ENCODE peak calls at places on chromosomes 16 and 17, in four cellular contexts. Y is heart right ventricle; N is progenitor cell of endocrine pancreas; W is CD8-positive, alpha-beta T cell. X is an unnamed sample.

GRCh38 chr16:69741519-69741918 is 13.2 kb downstream of the NOB1 start:
- DNase-seq in W (no peak), N (no peak), Y (no peak), X (no peak)

GRCh38 chr17:3738562-3739295 is 15.0 kb downstream of the HASPIN start:
- DNase-seq in Y (no peak), N (no peak), W (peak), X (no peak)

GRCh38 chr17:81536299-81537290 is 8.4 kb downstream of the FSCN2 start:
- DNase-seq in W (no peak), Y (no peak), N (no peak), X (no peak)

GRCh38 chr16:7140899-7141298 is 191.7 kb upstream of the RBFOX1 start:
- DNase-seq in W (no peak), Y (no peak), N (no peak), X (no peak)

GRCh38 chr17:6548034-6548433 is 8.3 kb downstream of the PITPNM3 start:
- DNase-seq in W (no peak), Y (no peak), N (no peak), X (no peak)

GRCh38 chr16:58511933-58512815 is 3.1 kb upstream of the SETD6 start:
- DNase-seq in Y (peak), N (peak), W (peak), X (peak)

GRCh38 chr17:3512512-3513171 is 36.8 kb downstream of the ASPA start:
- DNase-seq in W (no peak), Y (peak), N (no peak), X (no peak)

GRCh38 chr17:16948587-16949376 is 23.1 kb downstream of the TNFRSF13B start:
- DNase-seq in N (no peak), W (no peak), Y (no peak), X (peak)

GRCh38 chr16:23748630-23749029 is 6.2 kb upstream of the CHP2 start:
- DNase-seq in Y (no peak), W (no peak), N (no peak), X (no peak)

GRCh38 chr17:76593338-76593737 is 7.7 kb upstream of the ST6GALNAC2 start:
- DNase-seq in N (no peak), Y (no peak), W (no peak), X (no peak)

GRCh38 chr17:82808006-82808405 is 31.8 kb downstream of the ZNF750 start:
- DNase-seq in W (no peak), Y (no peak), N (no peak), X (no peak)

GRCh38 chr17:21239680-21240374 is 13.4 kb downstream of the NATD1 start:
- DNase-seq in W (no peak), Y (no peak), N (no peak), X (no peak)

GRCh38 chr16:86100205-86101134 is 201.5 kb downstream of the IRF8 start:
- DNase-seq in N (no peak), W (no peak), Y (no peak), X (no peak)

GRCh38 chr16:17451835-17452234 is 18.9 kb downstream of the XYLT1 start:
- DNase-seq in N (no peak), Y (no peak), W (no peak), X (no peak)

GRCh38 chr16:31083981-31084380 is 4.8 kb downstream of the PRSS53 start:
- DNase-seq in N (no peak), Y (no peak), W (no peak), X (no peak)

GRCh38 chr17:80724723-80725388 is 180.2 kb downstream of the RPTOR start:
- DNase-seq in N (no peak), Y (no peak), W (no peak), X (no peak)

GRCh38 chr17:77546772-77547201 is 406.0 kb downstream of the SEC14L1 start:
- DNase-seq in Y (no peak), W (no peak), N (no peak), X (no peak)

GRCh38 chr17:17837966-17838962 is 1.5 kb upstream of the SREBF1 start:
- DNase-seq in Y (peak), N (no peak), W (no peak), X (no peak)

GRCh38 chr17:15912416-15912955 is 32.4 kb upstream of the ADORA2B start:
- DNase-seq in Y (no peak), W (no peak), N (no peak), X (no peak)

GRCh38 chr17:42775534-42776098 is 2.4 kb downstream of the VPS25 start:
- DNase-seq in N (no peak), Y (no peak), W (no peak), X (no peak)
- TF ChIP-seq CTCF in N (no peak), Y (no peak), W (no peak), X (no peak)

DNA sequence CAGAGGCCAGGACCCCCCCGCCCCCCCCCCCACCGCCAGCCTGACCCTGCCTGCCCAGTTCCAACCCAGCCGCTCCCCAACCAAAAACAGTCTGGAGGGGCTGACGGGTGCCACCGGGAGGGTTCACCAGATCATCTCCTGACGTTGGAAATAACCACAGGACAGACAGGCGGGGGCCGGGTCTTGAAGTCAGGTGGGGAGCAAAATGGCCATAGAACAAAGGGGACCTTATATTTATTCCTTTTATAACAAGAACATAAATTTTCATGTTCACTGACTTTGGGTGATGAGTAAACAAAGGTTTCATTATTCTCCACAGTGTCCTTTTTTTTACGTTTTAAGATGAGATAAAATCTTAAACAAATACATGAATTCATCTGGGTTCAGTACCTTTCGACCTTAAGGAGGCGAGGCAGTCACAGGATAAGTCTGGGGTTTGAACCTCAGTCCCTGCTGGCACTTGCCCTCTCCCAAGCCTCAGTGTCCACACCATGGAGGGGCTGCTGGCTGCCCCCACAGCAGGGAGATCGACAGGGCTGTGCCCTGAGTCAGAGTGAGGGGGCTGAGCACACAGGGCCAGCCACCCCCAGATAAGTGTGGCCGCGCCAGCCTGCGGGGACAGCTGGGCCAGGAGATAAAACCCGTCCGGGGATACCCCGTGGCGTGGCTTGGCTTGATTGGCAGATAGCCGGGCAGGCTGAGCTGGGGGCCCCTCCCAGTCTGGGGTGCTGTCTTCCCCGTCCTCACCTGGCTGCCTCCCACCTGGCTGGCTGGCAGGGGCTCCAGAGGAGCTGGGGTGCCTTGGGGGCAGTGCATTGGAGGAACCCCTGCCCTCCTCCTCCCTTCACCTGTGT is 15.0 kb downstream of the SLC7A5 start:
- DNase-seq in N (no peak), W (peak), Y (no peak), X (no peak)
- TF ChIP-seq CTCF in N (no peak), W (no peak), Y (no peak), X (no peak)

GRCh38 chr16:67257486-67258159 is 8.8 kb downstream of the SLC9A5 start:
- DNase-seq in W (no peak), N (no peak), Y (no peak), X (peak)

GRCh38 chr16:67259705-67260104 is 10.9 kb downstream of the SLC9A5 start:
- DNase-seq in N (no peak), Y (no peak), W (no peak), X (peak)

GRCh38 chr16:67258160-67258835 is 9.5 kb downstream of the SLC9A5 start:
- DNase-seq in W (no peak), Y (no peak), N (no peak), X (peak)

GRCh38 chr16:67263201-67263600 is 14.4 kb downstream of the SLC9A5 start:
- DNase-seq in Y (no peak), W (no peak), N (no peak), X (no peak)

GRCh38 chr16:67260426-67261063 is 11.8 kb downstream of the SLC9A5 start:
- DNase-seq in N (no peak), W (no peak), Y (no peak), X (no peak)
- TF ChIP-seq CTCF in N (peak), W (no peak), Y (peak), X (peak)

DNA sequence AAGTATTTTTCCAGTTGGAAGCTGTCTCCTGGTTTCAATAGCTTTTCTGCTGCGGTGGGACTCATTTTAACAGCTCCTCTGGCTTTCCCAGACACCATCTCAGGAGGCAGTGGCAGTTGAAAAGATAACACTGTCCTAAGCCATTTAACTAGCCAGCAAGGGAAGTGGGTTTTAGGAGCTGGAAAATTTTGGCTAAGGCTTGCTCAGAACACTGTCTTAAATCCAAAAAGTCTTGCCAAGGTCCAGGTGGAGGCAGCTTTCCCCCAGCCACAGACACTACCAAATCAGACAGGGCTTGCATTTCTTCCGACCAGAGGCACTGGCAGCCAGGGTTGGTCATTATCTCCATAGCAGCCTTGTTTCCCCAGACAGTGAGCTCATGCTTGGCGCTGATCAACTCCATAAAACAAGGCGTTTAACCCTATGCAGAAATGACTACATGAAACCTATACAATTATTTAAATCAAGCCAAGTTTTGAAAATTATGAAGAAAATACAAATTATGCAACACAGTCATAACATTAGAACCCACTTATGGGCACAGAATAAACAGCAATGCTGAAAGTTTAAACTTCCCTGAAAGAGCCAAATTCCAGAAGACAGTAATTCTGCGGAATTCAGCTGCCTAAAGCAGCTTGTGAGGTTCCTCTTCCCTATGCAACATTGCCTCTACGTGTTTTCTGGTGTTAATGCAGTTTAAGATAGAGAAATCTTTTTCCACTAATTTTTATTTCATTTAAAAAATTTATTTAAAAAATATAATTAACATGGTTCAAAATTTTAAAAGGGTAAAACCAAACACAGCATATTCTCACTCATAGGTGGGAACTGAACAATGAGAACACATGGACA is 25.0 kb downstream of the GABARAPL2 start:
- DNase-seq in N (no peak), W (no peak), Y (peak), X (no peak)
- TF ChIP-seq CTCF in N (no peak), W (no peak), Y (no peak), X (peak)